ENCODE peak calls at places on chromosomes 7 and 10, in eight cellular contexts. W is ascending aorta, Z is neural progenitor cell, J is ovary, O is heart left ventricle, U is suprapubic skin, I is AG04450, R is left ventricle myocardium inferior. S is an unnamed sample.

GRCh38 chr7:73451780-73452398 is 18.3 kb downstream of the FZD9 start:
- DNase-seq in J (no peak), R (no peak), O (no peak), I (peak; percentile 42), U (no peak), W (no peak), Z (peak; percentile 57), S (no peak)

GRCh38 chr7:25557379-25557916 is 329.2 kb upstream of the NPVF start:
- DNase-seq in I (no peak), U (no peak), W (no peak), O (no peak), J (no peak), R (no peak), Z (no peak), S (no peak)

GRCh38 chr7:143979359-143979758 is 20.8 kb upstream of the OR6B1 start:
- DNase-seq in J (no peak), O (no peak), I (no peak), U (no peak), Z (no peak), R (no peak), W (no peak), S (no peak)

GRCh38 chr7:148458263-148458662 is 132.3 kb upstream of the C7orf33 start:
- DNase-seq in W (no peak), R (no peak), I (no peak), U (no peak), J (no peak), O (no peak), Z (no peak), S (no peak)

GRCh38 chr10:73166972-73167371 is 836 bp downstream of the ECD start:
- DNase-seq in Z (no peak), O (no peak), U (no peak), R (no peak), W (no peak), I (no peak), J (no peak), S (no peak)

GRCh38 chr10:61835069-61835908 is 66.2 kb upstream of the ARID5B start:
- DNase-seq in U (no peak), I (peak; percentile 38), Z (peak; percentile 39), O (no peak), R (no peak), J (no peak), W (no peak), S (no peak)

GRCh38 chr10:67520924-67521520 is 175.0 kb downstream of the CTNNA3 start:
- DNase-seq in R (no peak), O (peak; percentile 8), J (no peak), I (peak; percentile 10), U (no peak), W (no peak), Z (peak; percentile 73), S (no peak)

GRCh38 chr10:93947524-93947923 is 46.2 kb upstream of the PLCE1 start:
- DNase-seq in W (no peak), U (no peak), O (no peak), Z (no peak), I (no peak), R (no peak), J (no peak), S (no peak)

GRCh38 chr7:28055161-28055544 is 125.4 kb downstream of the JAZF1 start:
- DNase-seq in R (no peak), U (no peak), O (no peak), W (no peak), I (no peak), J (no peak), Z (no peak), S (no peak)

GRCh38 chr10:122852261-122852660 is 6.6 kb upstream of the CUZD1 start:
- DNase-seq in R (no peak), W (no peak), Z (no peak), U (no peak), J (no peak), I (no peak), O (no peak), S (no peak)

GRCh38 chr10:56286096-56286495 is 75.0 kb downstream of the ZWINT start:
- DNase-seq in I (no peak), Z (no peak), W (no peak), J (no peak), U (no peak), R (no peak), O (no peak), S (no peak)

DNA sequence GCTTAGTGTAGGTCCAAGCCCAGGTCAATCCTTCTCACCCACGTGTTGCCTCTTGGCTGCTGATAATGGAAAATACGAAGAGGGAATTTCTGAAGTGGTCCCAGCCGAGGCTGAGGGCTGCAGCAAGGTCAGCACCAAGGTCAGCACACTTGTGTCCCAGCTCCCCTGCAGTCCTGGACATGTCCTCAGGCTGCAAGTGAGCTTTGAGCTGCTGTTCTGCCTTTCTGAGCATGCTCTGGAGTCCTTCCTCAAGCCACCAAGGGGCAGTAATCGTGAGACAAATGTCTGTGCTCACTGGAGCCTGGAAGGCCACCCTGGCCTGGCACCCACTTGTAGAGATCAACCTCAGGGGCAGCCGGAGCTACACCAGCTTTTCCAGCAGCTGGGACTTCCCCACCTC is 28.3 kb downstream of the DRGX start:
- DNase-seq in U (peak; percentile 32), W (no peak), R (no peak), I (no peak), Z (no peak), J (no peak), O (no peak), S (peak; percentile 41)
- H3K27ac ChIP-seq in U (no peak overlapping the region), W (no peak overlapping the region), R (no peak overlapping the region), I (no peak overlapping the region), Z (no peak overlapping the region), J (no peak overlapping the region), O (no peak overlapping the region), S (no peak overlapping the region)

DNA sequence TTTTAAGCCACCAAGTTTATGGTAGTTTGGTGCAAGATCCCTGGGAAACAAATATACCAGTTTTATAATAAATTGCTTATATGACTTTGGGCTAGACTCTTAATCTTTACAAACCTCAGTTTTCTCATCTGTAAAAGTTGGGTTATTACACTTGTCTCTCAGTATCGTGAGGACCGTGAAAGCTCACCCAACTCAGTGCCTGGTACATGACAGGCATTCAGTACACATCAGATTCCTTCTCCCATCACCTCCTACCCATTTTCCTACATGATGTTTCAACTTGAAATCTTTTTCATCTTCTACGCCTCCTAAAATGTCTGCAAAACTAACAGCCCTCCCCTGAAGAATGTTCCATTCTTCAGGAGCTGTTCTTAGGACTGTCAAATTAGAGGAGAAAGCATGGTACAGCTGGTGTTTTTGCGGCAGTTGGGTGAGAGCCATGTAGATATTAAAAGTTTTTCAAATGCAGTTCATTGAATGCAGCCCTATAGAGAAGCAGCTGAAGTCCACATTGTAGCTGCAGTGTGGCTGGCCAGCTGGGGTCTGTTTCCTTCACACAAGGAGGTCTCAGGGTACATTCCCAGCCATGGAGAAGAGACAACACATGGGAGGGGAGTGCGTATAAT is 812.8 kb downstream of the LRMDA start:
- DNase-seq in U (no peak), O (no peak), W (no peak), R (no peak), Z (no peak), J (peak; percentile 59), I (no peak), S (no peak)
- H3K4me3 ChIP-seq in U (no peak overlapping the region), O (no peak overlapping the region), W (no peak overlapping the region), R (no peak overlapping the region), Z (no peak overlapping the region), J (no peak overlapping the region), I (no peak overlapping the region), S (no peak overlapping the region)

DNA sequence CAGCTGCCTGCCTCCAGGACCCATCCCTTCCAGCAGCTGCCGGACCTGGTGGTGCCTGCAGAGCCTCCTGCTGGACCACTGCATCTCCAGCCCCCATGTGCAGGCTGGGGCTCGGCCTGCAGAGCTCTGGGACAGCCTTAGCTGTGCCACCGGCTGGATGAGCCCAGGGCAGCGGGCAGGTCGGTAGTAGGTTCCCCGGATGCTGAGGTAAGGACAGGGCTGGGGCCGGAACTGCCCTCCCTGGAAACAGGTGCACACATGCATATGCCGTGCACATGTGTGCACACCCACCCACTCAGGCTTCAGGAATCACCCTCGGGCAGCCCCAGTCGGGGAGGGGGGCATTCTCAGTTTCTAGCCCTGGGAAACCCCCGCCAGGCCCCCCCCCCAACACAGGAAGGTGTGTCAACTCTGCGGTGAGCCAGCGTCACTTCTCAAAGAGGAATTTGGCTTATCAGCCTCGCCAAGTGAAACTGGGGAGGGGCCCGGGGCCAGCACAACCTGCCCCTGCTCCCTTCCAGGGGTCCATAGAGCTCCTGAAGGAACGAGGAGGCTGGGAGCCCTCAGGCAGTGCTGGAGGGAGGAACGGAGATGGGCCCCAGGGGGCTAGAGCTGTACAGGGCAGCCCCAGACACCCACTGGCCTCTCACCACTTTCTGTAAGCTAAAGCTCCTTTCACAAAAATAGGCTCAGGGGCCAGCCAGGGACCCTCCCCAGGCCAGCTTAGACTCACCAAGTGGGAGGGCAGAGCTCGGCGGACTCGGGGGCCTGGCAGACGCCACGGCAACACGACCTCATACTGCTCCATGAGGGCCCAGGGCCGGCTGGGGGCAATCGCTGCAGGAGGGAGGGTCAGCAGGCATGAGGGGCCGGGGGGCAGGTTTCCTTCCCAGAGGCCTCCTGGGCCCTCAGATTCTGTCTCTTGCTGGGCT is 1.7 kb downstream of the ADAM8 start:
- DNase-seq in U (no peak), J (no peak), Z (no peak), R (no peak), O (no peak), W (no peak), I (no peak), S (no peak)
- TF ChIP-seq CTCF in U (no peak), J (no peak), Z (no peak), R (no peak), O (no peak), W (no peak), I (no peak), S (no peak)

GRCh38 chr10:110209399-110209925 is 2.1 kb downstream of the MXI1 start:
- DNase-seq in R (peak; percentile 65), W (peak; percentile 84), O (peak; percentile 62), I (peak; percentile 24), Z (peak; percentile 71), U (peak; percentile 89), J (peak; percentile 82), S (peak; percentile 85)

GRCh38 chr10:110207805-110208613 is 604 bp downstream of the MXI1 start:
- DNase-seq in R (no peak), W (peak; percentile 71), Z (peak; percentile 81), U (no peak), O (peak; percentile 52), I (no peak), J (peak; percentile 72), S (peak; percentile 76)

GRCh38 chr10:110206988-110207804 is at the start of gene MXI1:
- DNase-seq in R (peak; percentile 83), Z (peak; percentile 88), U (peak; percentile 86), O (peak; percentile 81), I (peak; percentile 39), J (peak; percentile 73), W (peak; percentile 89), S (peak; percentile 83)

GRCh38 chr10:110209926-110210662 is 2.7 kb downstream of the MXI1 start:
- DNase-seq in Z (peak; percentile 53), J (peak; percentile 82), O (peak; percentile 64), W (peak; percentile 83), I (no peak), U (no peak), R (peak; percentile 64), S (peak; percentile 89)

GRCh38 chr10:110208614-110209398 is 1.4 kb downstream of the MXI1 start:
- DNase-seq in U (no peak), I (no peak), Z (peak; percentile 46), W (peak; percentile 70), R (peak; percentile 36), O (peak; percentile 45), J (peak; percentile 67), S (peak; percentile 78)
- H3K27ac ChIP-seq in U (peak overlapping the region; percentile 90), I (peak overlapping the region; percentile 65), Z (no peak overlapping the region), W (peak overlapping the region; percentile 97), R (peak overlapping the region; percentile 96), O (peak overlapping the region; percentile 97), J (peak overlapping the region; percentile 95), S (peak overlapping the region; percentile 99)

S was measured in coronary artery.